ENCODE peak calls at places on chromosomes 12 and 14, in five cellular contexts. I, C, Y, A and K are unnamed samples.

GRCh38 chr12:61521258-61521657 is 738.9 kb upstream of the USP15 start:
- DNase-seq in I (no peak), C (no peak), Y (no peak), A (no peak), K (no peak)

GRCh38 chr12:27602516-27602915 is 78.5 kb downstream of the PPFIBP1 start:
- DNase-seq in I (no peak), C (no peak), Y (no peak), A (peak; percentile 39), K (no peak)

GRCh38 chr14:23601845-23602180 is 23.2 kb upstream of the JPH4 start:
- DNase-seq in I (no peak), C (no peak), Y (no peak), A (no peak), K (no peak)

GRCh38 chr14:63573579-63573978 is 30.4 kb upstream of the PPP2R5E start:
- DNase-seq in I (no peak), C (no peak), Y (no peak), A (peak; percentile 35), K (no peak)

GRCh38 chr14:58082491-58083098 is 69.4 kb downstream of the ARMH4 start:
- DNase-seq in I (no peak), C (no peak), Y (no peak), A (peak; percentile 89), K (peak; percentile 4)

GRCh38 chr14:32808574-32809098 is 130.0 kb upstream of the NPAS3 start:
- DNase-seq in I (no peak), C (no peak), Y (peak; percentile 13), A (no peak), K (no peak)

GRCh38 chr14:68047910-68048309 is 228.3 kb downstream of the RAD51B start:
- DNase-seq in I (no peak), C (no peak), Y (no peak), A (peak; percentile 77), K (no peak)

GRCh38 chr14:106792543-106792942 is 1266.2 kb downstream of the TMEM121 start:
- DNase-seq in I (no peak), C (no peak), Y (no peak), A (no peak), K (no peak)

GRCh38 chr12:9095322-9095721 is 20.4 kb downstream of the A2M start:
- DNase-seq in I (no peak), C (no peak), Y (no peak), A (no peak), K (no peak)

GRCh38 chr12:94571556-94571955 is 78.8 kb downstream of the TMCC3 start:
- DNase-seq in I (no peak), C (no peak), Y (no peak), A (peak; percentile 76), K (no peak)

GRCh38 chr12:52063986-52064649 is 5.7 kb upstream of the ATG101 start:
- DNase-seq in I (peak; percentile 89), C (no peak), Y (no peak), A (peak; percentile 97), K (no peak)

GRCh38 chr12:91893476-91893875 is 252.2 kb downstream of the BTG1 start:
- DNase-seq in I (no peak), C (no peak), Y (no peak), A (no peak), K (peak; percentile 12)

GRCh38 chr12:118544569-118544968 is 168.2 kb downstream of the SUDS3 start:
- DNase-seq in I (no peak), C (no peak), Y (no peak), A (peak; percentile 11), K (no peak)

GRCh38 chr12:109881752-109882151 is 1.4 kb upstream of the GLTP start:
- DNase-seq in I (no peak), C (no peak), Y (no peak), A (no peak), K (no peak)

GRCh38 chr12:57889541-57889989 is 43.0 kb upstream of the CTDSP2 start:
- DNase-seq in I (peak; percentile 87), C (no peak), Y (no peak), A (peak; percentile 93), K (no peak)